ENCODE peak calls at places on chromosomes 2 and 18, in ten cellular contexts. G is uterus, E is A549, P is body of pancreas, Q is stomach, I is vagina, O is tibial nerve, A is adrenal gland, B is transverse colon, S is prostate gland. F is an unnamed sample.

GRCh38 chr18:59123588-59124369 is 15.9 kb upstream of the SEC11C start:
- DNase-seq in E (peak), I (no peak), S (no peak), A (no peak), Q (no peak), O (no peak), B (no peak), P (no peak), G (peak), F (peak)

GRCh38 chr18:23619388-23619873 is 33.1 kb upstream of the NPC1 start:
- DNase-seq in B (peak), A (no peak), P (peak), E (no peak), I (no peak), S (no peak), Q (peak), G (peak), O (no peak), F (peak)

GRCh38 chr2:41101281-41101680 is 649.4 kb upstream of the SLC8A1 start:
- DNase-seq in E (no peak), Q (no peak), I (no peak), G (no peak), O (no peak), P (no peak), A (no peak), S (no peak), B (no peak), F (no peak)

GRCh38 chr2:24121469-24121868 is 1.7 kb downstream of the PFN4 start:
- DNase-seq in S (no peak), P (no peak), Q (no peak), B (no peak), O (no peak), E (no peak), I (no peak), A (no peak), G (no peak), F (no peak)

GRCh38 chr2:20424300-20425290 is 22.3 kb upstream of the RHOB start:
- DNase-seq in A (peak), P (no peak), B (peak), O (peak), I (peak), G (peak), E (no peak), S (no peak), Q (peak), F (peak)

GRCh38 chr2:187440101-187440500 is 8.0 kb downstream of the CALCRL start:
- DNase-seq in B (no peak), Q (no peak), G (no peak), O (no peak), P (no peak), S (no peak), I (no peak), A (no peak), E (no peak), F (no peak)

GRCh38 chr2:231410293-231411004 is 14.9 kb downstream of the B3GNT7 start:
- DNase-seq in P (no peak), G (no peak), Q (no peak), A (no peak), I (no peak), O (no peak), E (no peak), B (no peak), S (no peak), F (no peak)

GRCh38 chr2:68438455-68439303 is 28.4 kb downstream of the FBXO48 start:
- DNase-seq in G (no peak), Q (no peak), P (no peak), O (no peak), B (no peak), I (no peak), S (no peak), E (no peak), A (no peak), F (no peak)

GRCh38 chr2:206408323-206409320 is 34.7 kb upstream of the ADAM23 start:
- DNase-seq in O (no peak), S (no peak), E (no peak), I (no peak), G (no peak), Q (no peak), B (no peak), P (no peak), A (no peak), F (no peak)

GRCh38 chr2:65507102-65508069 is 75.0 kb upstream of the SPRED2 start:
- DNase-seq in O (no peak), E (no peak), B (no peak), G (no peak), I (no peak), Q (no peak), A (no peak), P (no peak), S (no peak), F (no peak)

GRCh38 chr2:33276868-33277503 is 199.5 kb upstream of the RASGRP3 start:
- DNase-seq in P (no peak), Q (no peak), B (no peak), A (no peak), S (no peak), I (no peak), E (no peak), G (peak), O (no peak), F (no peak)

GRCh38 chr2:205785507-205786222 is 103.4 kb downstream of the NRP2 start:
- DNase-seq in P (no peak), B (no peak), I (no peak), A (no peak), Q (no peak), O (peak), G (no peak), S (no peak), E (no peak), F (no peak)

GRCh38 chr2:26245231-26245732 is 543 bp downstream of the HADHB start:
- DNase-seq in Q (peak), G (no peak), P (no peak), O (peak), I (no peak), S (peak), B (peak), E (peak), A (no peak), F (no peak)

GRCh38 chr2:174546519-174547506 is 50.8 kb downstream of the WIPF1 start:
- DNase-seq in Q (no peak), S (no peak), O (peak), A (peak), P (no peak), G (no peak), E (no peak), B (no peak), I (no peak), F (peak)

GRCh38 chr18:28412521-28412920 is 235.6 kb upstream of the CDH2 start:
- DNase-seq in S (no peak), B (no peak), E (no peak), P (no peak), A (no peak), I (no peak), G (no peak), Q (no peak), O (no peak), F (no peak)

GRCh38 chr2:186544255-186544675 is 45.6 kb upstream of the ITGAV start:
- DNase-seq in O (no peak), I (no peak), Q (no peak), E (peak), A (no peak), P (no peak), G (no peak), B (no peak), S (peak), F (peak)

GRCh38 chr2:11778923-11779757 is 32.7 kb downstream of the LPIN1 start:
- DNase-seq in S (peak), Q (peak), A (peak), I (peak), E (peak), O (peak), P (peak), G (peak), B (peak), F (peak)

GRCh38 chr2:180291552-180292421 is 284.7 kb upstream of the CWC22 start:
- DNase-seq in E (peak), A (no peak), Q (no peak), G (no peak), P (no peak), S (no peak), B (no peak), O (no peak), I (no peak), F (peak)

GRCh38 chr2:172525601-172526000 is 30.3 kb upstream of the PDK1 start:
- DNase-seq in A (no peak), S (no peak), B (no peak), P (no peak), O (no peak), E (no peak), Q (no peak), G (no peak), I (no peak), F (no peak)

GRCh38 chr2:149134335-149134923 is 95.9 kb downstream of the LYPD6B start:
- DNase-seq in I (no peak), S (no peak), B (no peak), Q (no peak), E (no peak), G (no peak), A (no peak), P (no peak), O (no peak), F (no peak)

GRCh38 chr18:57906852-57907251 is 103.7 kb upstream of the ATP8B1 start:
- DNase-seq in S (no peak), E (peak), P (no peak), A (no peak), G (no peak), Q (no peak), I (no peak), B (no peak), O (no peak), F (no peak)

GRCh38 chr2:39304200-39304599 is 60.4 kb upstream of the CDKL4 start:
- DNase-seq in E (no peak), I (no peak), S (no peak), G (no peak), B (no peak), O (no peak), Q (no peak), P (no peak), A (no peak), F (no peak)

GRCh38 chr2:207463433-207463832 is 66.3 kb upstream of the CREB1 start:
- DNase-seq in I (no peak), E (no peak), Q (no peak), G (no peak), S (no peak), P (no peak), O (no peak), B (no peak), A (no peak), F (no peak)

GRCh38 chr2:64606495-64607363 is 47.0 kb downstream of the SERTAD2 start:
- DNase-seq in Q (peak), S (peak), A (peak), B (peak), I (no peak), G (peak), O (peak), P (peak), E (no peak), F (no peak)

GRCh38 chr2:11613297-11613696 is 56.7 kb downstream of the NTSR2 start:
- DNase-seq in S (no peak), G (no peak), A (no peak), O (no peak), B (no peak), Q (no peak), I (no peak), E (no peak), P (no peak), F (no peak)

GRCh38 chr2:168155036-168155435 is 92.4 kb downstream of the STK39 start:
- DNase-seq in P (no peak), E (no peak), B (no peak), O (no peak), I (no peak), S (no peak), A (no peak), Q (no peak), G (no peak), F (no peak)

GRCh38 chr18:35571138-35571537 is 10.4 kb upstream of the GALNT1 start:
- DNase-seq in Q (no peak), G (no peak), A (no peak), E (no peak), I (no peak), P (no peak), B (no peak), O (no peak), S (no peak), F (no peak)

GRCh38 chr2:220999351-220999750 is 572.8 kb downstream of the EPHA4 start:
- DNase-seq in A (no peak), E (no peak), B (no peak), S (no peak), O (no peak), P (no peak), I (no peak), G (no peak), Q (no peak), F (no peak)

GRCh38 chr18:47606526-47606925 is 323.9 kb downstream of the SMAD2 start:
- DNase-seq in I (peak), P (no peak), A (no peak), O (no peak), B (no peak), Q (no peak), E (no peak), G (no peak), S (no peak), F (no peak)

DNA sequence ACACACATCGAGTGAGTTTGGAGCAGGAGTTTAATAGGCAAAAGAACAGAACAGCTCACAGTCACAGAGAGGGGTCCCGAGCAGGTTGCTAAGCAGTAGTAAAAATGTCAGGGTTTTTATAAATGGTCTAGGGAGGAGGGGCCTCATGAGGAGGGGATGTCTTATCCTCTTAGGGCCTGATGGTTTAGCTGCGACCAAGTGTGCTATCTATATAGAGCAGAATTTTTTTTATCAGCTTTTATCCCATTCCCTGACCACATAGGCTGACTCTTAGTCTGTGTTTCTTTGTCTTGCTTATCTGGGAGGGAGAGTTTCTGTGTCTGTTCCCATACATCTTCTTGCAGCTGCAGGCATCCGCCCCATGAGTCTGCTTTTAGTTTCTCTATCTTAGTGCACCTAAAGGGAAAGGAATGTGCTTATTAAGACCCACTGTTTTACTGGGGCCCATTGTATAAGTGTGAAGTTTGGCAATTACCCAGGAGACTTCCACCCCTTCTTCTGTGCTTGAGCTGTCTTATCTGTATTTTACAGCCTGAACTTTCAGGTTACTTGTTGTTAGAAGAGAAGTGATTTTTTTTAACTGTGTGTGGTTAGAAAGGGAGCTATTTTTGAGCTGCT is 30.4 kb upstream of the GMCL1 start:
- DNase-seq in O (no peak), B (no peak), E (no peak), A (no peak), G (peak), P (no peak), Q (no peak), I (no peak), S (no peak), F (no peak)
- TF ChIP-seq POLR2A in O (no peak), B (no peak), E (no peak), A (no peak), G (no peak), P (no peak), Q (no peak), I (no peak), S (no peak), F (no peak)

DNA sequence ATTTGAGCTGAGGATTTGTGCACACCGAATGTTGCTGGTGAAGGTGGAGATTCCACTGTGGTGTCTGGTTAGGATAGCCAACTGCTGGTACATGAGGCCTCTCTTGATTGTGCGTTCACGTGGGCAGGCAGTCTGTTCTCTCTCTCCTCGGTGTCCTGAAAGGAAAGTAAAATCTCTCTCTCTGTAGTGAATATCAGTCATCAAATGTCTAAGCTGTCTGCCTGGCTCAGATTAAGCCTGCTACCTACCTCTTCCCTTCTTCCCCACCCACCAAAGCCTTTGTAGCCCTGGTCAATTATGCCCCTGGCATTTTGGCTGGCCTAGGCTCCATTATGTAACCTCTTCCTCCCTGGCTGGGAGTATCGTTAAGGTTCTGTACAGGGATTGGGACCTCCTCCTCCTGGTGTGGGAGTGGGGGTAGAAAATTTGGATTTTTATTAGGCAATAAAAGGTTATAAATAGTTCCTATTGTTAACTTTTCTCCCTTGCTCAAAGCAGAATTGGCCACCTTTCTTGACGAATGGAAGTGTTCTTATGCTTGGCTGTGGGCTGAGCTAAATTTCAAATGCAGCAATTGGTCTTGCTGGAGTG is 148.9 kb downstream of the WDSUB1 start:
- DNase-seq in P (no peak), I (no peak), O (no peak), Q (no peak), S (no peak), E (no peak), B (no peak), A (no peak), G (no peak), F (no peak)
- TF ChIP-seq POLR2A in P (no peak), I (no peak), O (no peak), Q (no peak), S (no peak), E (no peak), B (no peak), A (no peak), G (no peak), F (no peak)

DNA sequence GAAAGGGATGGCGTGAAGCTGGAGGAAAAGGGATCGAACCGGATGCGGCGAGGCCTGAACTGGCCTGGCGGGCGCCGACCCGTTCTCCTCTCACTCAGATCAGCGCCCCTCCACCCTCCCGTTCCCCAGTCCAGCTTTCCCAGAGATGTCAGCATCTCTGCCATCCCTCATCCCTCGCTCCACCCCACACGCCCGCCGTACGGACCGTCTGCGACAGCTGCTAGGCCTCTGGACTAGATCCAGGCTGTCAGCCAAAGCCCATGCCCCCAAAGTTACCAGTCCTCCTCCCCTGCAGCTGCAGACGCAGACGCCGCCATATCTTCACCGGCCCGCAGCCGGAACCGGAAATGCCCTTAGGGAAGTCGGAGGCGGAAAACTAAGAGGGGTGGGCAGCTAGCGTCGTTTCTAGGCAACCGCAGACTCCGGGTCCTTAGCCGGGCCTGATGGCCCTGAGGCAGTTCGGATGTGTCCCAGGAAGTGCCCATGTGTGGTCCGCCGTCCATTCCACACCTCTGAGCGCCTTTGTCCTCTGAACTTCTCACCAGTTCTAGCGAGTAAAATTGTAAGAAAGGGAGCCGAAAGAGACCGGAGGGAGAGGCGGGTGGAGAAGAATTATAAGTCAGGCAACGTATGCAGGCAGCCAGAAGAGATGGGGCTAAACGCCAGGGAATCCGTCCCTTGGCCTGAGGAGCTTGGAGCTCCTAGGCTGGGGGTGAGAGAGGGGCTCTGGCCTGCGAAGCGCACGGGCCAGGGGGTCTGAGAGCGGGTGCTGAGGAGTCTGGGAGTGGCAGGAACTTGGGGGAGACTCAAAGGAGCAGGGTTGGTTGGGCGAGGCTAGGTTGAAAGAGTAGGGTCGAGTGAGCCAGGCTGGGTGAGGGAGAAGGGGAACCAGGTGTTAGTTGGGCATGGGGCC is at the start of the genes RNF25 and STK36:
- DNase-seq in S (peak), B (peak), P (peak), A (peak), I (no peak), G (peak), O (peak), E (peak), Q (peak), F (peak)
- TF ChIP-seq POLR2A in S (peak), B (peak), P (peak), A (peak), I (peak), G (peak), O (no peak), E (peak), Q (peak), F (peak)

GRCh38 chr2:86441789-86442641 is 844 bp downstream of the KDM3A start:
- DNase-seq in A (peak), O (peak), S (peak), Q (peak), E (peak), P (peak), B (peak), G (peak), I (no peak), F (peak)
- TF ChIP-seq POLR2A in A (peak), O (peak), S (peak), Q (no peak), E (peak), P (peak), B (peak), G (no peak), I (no peak), F (peak)

F was measured in H54.